ENCODE peak calls at places on chromosome 19, in nine cellular contexts. W is IMR-90, E is keratinocyte, D is PC-3, P is A549, V is H9, U is osteoblast, A is hepatocyte, S is OCI-LY7. Q is an unnamed sample.
A peak's percentile ranks its signal among the peaks of the same experiment; 100 is the strongest.

GRCh38 chr19:46497773-46498172 is 2.1 kb upstream of the PNMA8B start:
- DNase-seq in V (no peak), E (no peak), U (peak; percentile 65), D (no peak), S (no peak), W (peak; percentile 14), A (no peak), P (peak; percentile 56), Q (no peak)

GRCh38 chr19:35895911-35896642 is 4.3 kb downstream of the NFKBID start:
- DNase-seq in U (peak; percentile 9), D (no peak), S (no peak), V (no peak), W (no peak), E (no peak), P (no peak), A (no peak), Q (no peak)

GRCh38 chr19:36797786-36798108 is 25.1 kb upstream of the ZNF850 start:
- DNase-seq in A (no peak), D (no peak), S (no peak), V (no peak), W (no peak), U (no peak), P (no peak), E (no peak), Q (no peak)

GRCh38 chr19:19345970-19346369 is 25.3 kb downstream of the MAU2 start:
- DNase-seq in P (no peak), A (no peak), V (no peak), E (no peak), W (no peak), U (peak; percentile 47), S (no peak), D (no peak), Q (no peak)

GRCh38 chr19:14432817-14433453 is at the start of gene PKN1:
- DNase-seq in A (peak; percentile 84), P (peak; percentile 29), W (no peak), S (peak; percentile 85), E (no peak), V (peak; percentile 67), D (peak; percentile 46), U (peak; percentile 94), Q (no peak)

GRCh38 chr19:27794444-27795042 is 1418.4 kb downstream of the UQCRFS1 start:
- DNase-seq in V (peak; percentile 59), W (peak; percentile 47), A (peak; percentile 57), P (no peak), U (peak; percentile 66), E (no peak), D (peak; percentile 6), S (peak; percentile 31), Q (peak; percentile 35)

GRCh38 chr19:12639901-12640613 is 26.5 kb downstream of the MAN2B1 start:
- DNase-seq in W (peak; percentile 77), A (peak; percentile 87), U (peak; percentile 98), D (peak; percentile 64), E (peak; percentile 15), V (peak; percentile 92), S (peak; percentile 83), P (peak; percentile 45), Q (peak; percentile 69)

GRCh38 chr19:41226053-41226873 is 7.2 kb downstream of the AXL start:
- DNase-seq in P (peak; percentile 95), V (peak; percentile 67), S (no peak), E (no peak), D (peak; percentile 89), U (peak; percentile 95), W (peak; percentile 82), A (peak; percentile 88), Q (peak; percentile 93)

GRCh38 chr19:47742636-47743035 is 2.7 kb upstream of the NOP53 start:
- DNase-seq in U (no peak), S (no peak), V (no peak), E (no peak), P (no peak), W (no peak), D (no peak), A (no peak), Q (peak; percentile 57)

GRCh38 chr19:35236638-35237400 is 8.3 kb upstream of the FAM187B start:
- DNase-seq in V (no peak), U (no peak), W (no peak), A (no peak), E (no peak), S (peak; percentile 41), D (peak; percentile 7), P (no peak), Q (no peak)

GRCh38 chr19:35223856-35224505 is 4.6 kb downstream of the FAM187B start:
- DNase-seq in D (no peak), U (no peak), W (no peak), S (no peak), V (no peak), A (no peak), P (no peak), E (no peak), Q (no peak)

GRCh38 chr19:40614595-40615411 is 13.6 kb downstream of the LTBP4 start:
- DNase-seq in P (peak; percentile 68), V (peak; percentile 92), U (peak; percentile 97), E (no peak), A (peak; percentile 90), D (peak; percentile 79), S (peak; percentile 79), W (peak; percentile 99), Q (peak; percentile 98)

GRCh38 chr19:6092329-6093286 is 17.7 kb downstream of the RFX2 start:
- DNase-seq in D (peak; percentile 90), U (peak; percentile 85), W (peak; percentile 88), A (peak; percentile 94), V (peak; percentile 76), E (peak; percentile 94), S (no peak), P (peak; percentile 77), Q (peak; percentile 90)

DNA sequence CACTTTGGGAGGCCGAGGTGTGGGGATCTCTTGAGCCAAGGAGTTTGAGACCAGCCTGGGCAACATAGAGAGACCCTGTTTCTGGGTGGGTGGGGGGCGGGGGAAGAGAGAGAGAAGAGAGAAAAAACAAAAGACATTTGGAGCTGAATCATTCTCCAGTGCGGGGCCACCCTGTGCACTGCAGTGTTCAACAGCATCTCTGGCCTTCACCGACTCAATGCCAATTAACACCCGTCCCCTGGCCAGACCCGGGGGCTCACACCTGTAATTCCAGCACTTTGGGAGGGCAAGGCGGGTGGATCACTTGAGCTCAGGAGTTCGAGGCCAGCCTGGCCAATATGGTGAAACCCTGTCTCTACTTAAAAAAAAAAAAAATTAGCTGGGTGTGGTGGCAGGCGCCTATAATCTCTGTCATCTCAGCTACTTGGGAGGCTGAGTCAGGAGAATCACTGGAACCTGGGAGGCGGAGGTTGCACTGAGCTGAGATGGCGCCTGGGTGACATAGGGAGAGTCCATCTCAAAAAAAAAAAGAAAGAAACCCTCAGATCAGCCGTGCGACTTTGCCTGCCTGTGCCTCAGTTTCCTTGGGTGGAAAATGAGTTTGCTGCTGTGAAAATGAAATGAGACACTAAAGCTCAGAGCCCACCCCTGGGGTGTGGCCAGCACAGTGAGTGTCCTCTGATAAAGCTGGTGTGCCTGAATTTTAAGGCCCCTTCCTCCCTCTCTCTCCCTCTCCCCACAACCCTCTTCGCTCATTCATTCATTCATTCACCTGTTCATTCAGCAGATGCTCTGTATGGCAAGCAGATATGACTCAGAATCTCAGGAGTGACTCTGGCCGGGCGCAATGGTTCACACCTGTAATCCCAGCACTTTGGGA is 6.4 kb downstream of the KLF2 start:
- DNase-seq in D (no peak), P (no peak), U (peak; percentile 76), S (no peak), E (no peak), V (no peak), W (no peak), A (no peak), Q (no peak)
- H3K4me2 ChIP-seq in D (peak overlapping the region; percentile 27), P (peak overlapping the region; percentile 43), U (no peak overlapping the region), S (peak overlapping the region; percentile 41), E (no peak overlapping the region), V (no peak overlapping the region), W (no peak overlapping the region), A (no peak overlapping the region), Q (no peak overlapping the region)

GRCh38 chr19:44553478-44554171 is 24.1 kb upstream of the CEACAM20 start:
- DNase-seq in V (no peak), A (no peak), E (peak; percentile 88), S (no peak), P (no peak), U (no peak), W (no peak), D (no peak), Q (no peak)
- H3K4me2 ChIP-seq in V (no peak overlapping the region), A (no peak overlapping the region), E (peak overlapping the region; percentile 86), S (no peak overlapping the region), P (no peak overlapping the region), U (no peak overlapping the region), W (no peak overlapping the region), D (no peak overlapping the region), Q (no peak overlapping the region)

GRCh38 chr19:9621156-9622037 is at the start of gene ZNF561:
- DNase-seq in V (peak; percentile 89), U (peak; percentile 93), A (peak; percentile 94), E (peak; percentile 69), P (peak; percentile 88), D (peak; percentile 79), S (peak; percentile 92), W (peak; percentile 89), Q (peak; percentile 91)
- H3K4me2 ChIP-seq in V (peak within 1 kb of the TSS; percentile 62), U (peak within 1 kb of the TSS; percentile 88), A (peak within 1 kb of the TSS; percentile 93), E (peak within 1 kb of the TSS; percentile 85), P (peak within 1 kb of the TSS; percentile 60), D (peak within 1 kb of the TSS; percentile 79), S (peak within 1 kb of the TSS; percentile 95), W (peak within 1 kb of the TSS; percentile 93), Q (peak within 1 kb of the TSS; percentile 93)

DNA sequence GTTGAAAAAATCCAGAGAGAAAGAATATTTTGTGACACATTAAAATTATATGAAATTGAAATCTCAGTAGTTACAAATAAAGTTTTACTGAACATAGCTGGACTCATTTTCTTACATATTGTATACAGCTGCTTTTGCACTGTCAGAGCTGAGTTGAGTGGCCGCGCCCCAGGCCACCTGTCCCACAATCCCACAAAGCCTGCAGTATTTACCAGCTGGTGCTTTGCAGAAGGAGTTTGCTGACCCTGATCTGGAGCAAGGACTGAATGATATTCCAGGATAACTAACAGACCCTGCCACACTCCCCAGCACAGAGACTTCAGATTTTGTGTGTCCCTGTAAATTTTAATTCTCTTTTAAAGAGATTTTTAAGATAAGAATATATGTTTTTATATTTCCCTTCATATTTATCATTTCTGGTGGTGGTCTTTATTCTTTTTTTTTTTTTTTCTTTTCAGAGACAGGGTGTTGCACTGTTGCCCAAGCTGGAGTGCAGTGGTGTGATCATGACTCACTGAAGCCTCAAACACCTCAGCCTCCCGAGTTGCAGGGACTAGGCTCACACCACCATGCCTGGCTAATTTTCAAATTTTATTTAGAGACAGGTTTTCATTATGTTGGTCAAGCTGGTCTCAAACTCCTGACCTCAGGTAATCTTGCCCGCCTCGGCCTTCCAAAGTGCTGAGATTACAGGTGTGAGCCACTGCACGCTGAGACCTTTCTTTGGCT is 48.5 kb downstream of the TDRD12 start:
- DNase-seq in A (no peak), D (no peak), S (no peak), W (no peak), P (no peak), E (no peak), V (no peak), U (no peak), Q (no peak)
- H3K4me2 ChIP-seq in A (no peak overlapping the region), D (no peak overlapping the region), S (no peak overlapping the region), W (no peak overlapping the region), P (no peak overlapping the region), E (no peak overlapping the region), V (no peak overlapping the region), U (no peak overlapping the region), Q (no peak overlapping the region)

Q was measured in fibroblast of lung.